ENCODE peak calls at places on chromosomes 16 and 17, in eight cellular contexts. One of them, this sample, is unnamed.

GRCh38 chr17:59810894-59811153 is 81.9 kb downstream of the TUBD1 start:
- DNase-seq in fibroblast of pulmonary artery: no peak
- DNase-seq in colonic mucosa: no peak
- DNase-seq in lower leg skin: no peak
- DNase-seq in tibial artery: no peak
- DNase-seq in right atrium auricular region: no peak
- DNase-seq in sigmoid colon: no peak
- DNase-seq in A673: no peak
- DNase-seq in this sample: no peak

GRCh38 chr16:15483857-15484256 is 49.5 kb downstream of the BMERB1 start:
- DNase-seq in fibroblast of pulmonary artery: no peak
- DNase-seq in colonic mucosa: no peak
- DNase-seq in lower leg skin: no peak
- DNase-seq in tibial artery: no peak
- DNase-seq in right atrium auricular region: peak; percentile 16
- DNase-seq in sigmoid colon: no peak
- DNase-seq in A673: no peak
- DNase-seq in this sample: no peak

GRCh38 chr17:42387221-42387657 is 1.0 kb downstream of the STAT3 start:
- DNase-seq in fibroblast of pulmonary artery: peak; percentile 95
- DNase-seq in colonic mucosa: peak; percentile 74
- DNase-seq in lower leg skin: no peak
- DNase-seq in tibial artery: no peak
- DNase-seq in right atrium auricular region: no peak
- DNase-seq in sigmoid colon: peak; percentile 58
- DNase-seq in A673: peak; percentile 72
- DNase-seq in this sample: no peak

GRCh38 chr16:81216706-81217105 is 21.8 kb upstream of the BCO1 start:
- DNase-seq in fibroblast of pulmonary artery: no peak
- DNase-seq in colonic mucosa: no peak
- DNase-seq in lower leg skin: no peak
- DNase-seq in tibial artery: no peak
- DNase-seq in right atrium auricular region: no peak
- DNase-seq in sigmoid colon: no peak
- DNase-seq in A673: no peak
- DNase-seq in this sample: no peak

GRCh38 chr16:27404163-27404823 is 2.3 kb downstream of the IL21R start:
- DNase-seq in fibroblast of pulmonary artery: no peak
- DNase-seq in colonic mucosa: no peak
- DNase-seq in lower leg skin: no peak
- DNase-seq in tibial artery: no peak
- DNase-seq in right atrium auricular region: no peak
- DNase-seq in sigmoid colon: no peak
- DNase-seq in A673: no peak
- DNase-seq in this sample: no peak

GRCh38 chr17:58899191-58899590 is 143.5 kb downstream of the PPM1E start:
- DNase-seq in fibroblast of pulmonary artery: no peak
- DNase-seq in colonic mucosa: no peak
- DNase-seq in lower leg skin: no peak
- DNase-seq in tibial artery: no peak
- DNase-seq in right atrium auricular region: no peak
- DNase-seq in sigmoid colon: no peak
- DNase-seq in A673: no peak
- DNase-seq in this sample: no peak

GRCh38 chr16:54503011-54503410 is 216.4 kb upstream of the IRX3 start:
- DNase-seq in fibroblast of pulmonary artery: peak; percentile 22
- DNase-seq in colonic mucosa: peak; percentile 38
- DNase-seq in lower leg skin: peak; percentile 88
- DNase-seq in tibial artery: no peak
- DNase-seq in right atrium auricular region: peak; percentile 79
- DNase-seq in sigmoid colon: no peak
- DNase-seq in A673: peak; percentile 50
- DNase-seq in this sample: no peak

GRCh38 chr17:78412403-78412802 is 34.0 kb downstream of the PGS1 start:
- DNase-seq in fibroblast of pulmonary artery: peak; percentile 36
- DNase-seq in colonic mucosa: no peak
- DNase-seq in lower leg skin: no peak
- DNase-seq in tibial artery: no peak
- DNase-seq in right atrium auricular region: no peak
- DNase-seq in sigmoid colon: no peak
- DNase-seq in A673: no peak
- DNase-seq in this sample: no peak

GRCh38 chr17:17326275-17326875 is 23.2 kb downstream of the NT5M start:
- DNase-seq in fibroblast of pulmonary artery: no peak
- DNase-seq in colonic mucosa: no peak
- DNase-seq in lower leg skin: no peak
- DNase-seq in tibial artery: no peak
- DNase-seq in right atrium auricular region: no peak
- DNase-seq in sigmoid colon: no peak
- DNase-seq in A673: no peak
- DNase-seq in this sample: no peak

DNA sequence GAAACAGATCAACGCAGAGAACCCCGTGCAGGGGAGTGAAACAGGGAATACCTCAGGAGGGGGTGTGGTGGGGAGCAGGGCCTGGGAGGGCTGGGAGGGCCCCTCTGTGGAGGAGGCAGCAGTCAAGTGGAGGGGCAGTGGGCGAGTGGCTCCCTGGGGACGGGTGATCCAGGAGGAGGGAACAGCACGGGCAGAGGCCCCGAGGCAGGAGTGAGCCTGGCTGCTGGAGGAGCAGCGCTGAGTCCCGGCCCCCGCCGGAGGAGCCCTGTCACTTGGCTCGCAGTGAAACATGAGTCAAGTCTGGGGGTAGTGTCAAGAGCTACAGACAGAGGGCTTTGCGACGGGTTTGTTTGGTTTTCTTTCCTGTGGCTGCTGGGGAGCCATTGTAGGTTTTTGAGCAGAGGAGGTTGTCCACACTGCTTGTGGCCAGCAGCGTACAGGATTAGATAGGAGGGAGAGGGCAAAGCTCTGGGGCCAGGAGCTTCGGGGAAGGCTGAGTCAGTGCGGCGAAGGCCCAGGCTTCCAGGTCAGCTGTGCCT is 115.7 kb upstream of the CIBAR2 start:
- DNase-seq in fibroblast of pulmonary artery: peak; percentile 67
- DNase-seq in colonic mucosa: no peak
- DNase-seq in lower leg skin: no peak
- DNase-seq in tibial artery: no peak
- DNase-seq in right atrium auricular region: no peak
- DNase-seq in sigmoid colon: peak; percentile 77
- DNase-seq in A673: peak; percentile 55
- DNase-seq in this sample: no peak
- TF ChIP-seq CTCF in fibroblast of pulmonary artery: peak; percentile 29
- TF ChIP-seq CTCF in colonic mucosa: no peak
- TF ChIP-seq CTCF in lower leg skin: no peak
- TF ChIP-seq CTCF in tibial artery: peak; percentile 11
- TF ChIP-seq CTCF in right atrium auricular region: no peak
- TF ChIP-seq CTCF in sigmoid colon: no peak
- TF ChIP-seq CTCF in A673: no peak
- TF ChIP-seq CTCF in this sample: no peak

GRCh38 chr17:57671546-57672204 is 73.4 kb downstream of the CCDC182 start:
- DNase-seq in fibroblast of pulmonary artery: peak; percentile 78
- DNase-seq in colonic mucosa: peak; percentile 55
- DNase-seq in lower leg skin: peak; percentile 92
- DNase-seq in tibial artery: peak; percentile 63
- DNase-seq in right atrium auricular region: peak; percentile 79
- DNase-seq in sigmoid colon: peak; percentile 89
- DNase-seq in A673: peak; percentile 82
- DNase-seq in this sample: peak; percentile 36
- H3K4me3 ChIP-seq in fibroblast of pulmonary artery: no peak overlapping the region
- H3K4me3 ChIP-seq in colonic mucosa: no peak overlapping the region
- H3K4me3 ChIP-seq in lower leg skin: no peak overlapping the region
- H3K4me3 ChIP-seq in tibial artery: no peak overlapping the region
- H3K4me3 ChIP-seq in right atrium auricular region: no peak overlapping the region
- H3K4me3 ChIP-seq in sigmoid colon: no peak overlapping the region
- H3K4me3 ChIP-seq in A673: no peak overlapping the region
- H3K4me3 ChIP-seq in this sample: no peak overlapping the region

DNA sequence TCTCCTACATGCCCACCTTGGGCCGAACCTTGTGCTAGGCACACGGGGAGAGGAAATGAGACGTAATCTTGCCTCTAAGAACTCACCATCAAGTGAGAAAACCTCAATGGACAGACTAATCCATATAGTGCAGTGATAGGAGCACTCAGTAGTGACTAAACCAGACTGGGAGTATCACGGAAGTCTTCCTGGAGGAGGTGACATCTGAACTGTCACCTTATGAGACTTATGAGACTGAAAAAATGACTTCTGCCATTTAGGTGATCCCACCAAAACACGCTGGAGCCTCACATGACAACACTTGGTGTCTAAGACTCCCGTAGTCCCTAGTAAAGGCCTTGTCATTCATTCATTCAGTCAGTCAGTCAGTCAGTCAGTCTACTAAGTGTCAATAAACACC is 27.3 kb upstream of the MRTFB start:
- DNase-seq in fibroblast of pulmonary artery: no peak
- DNase-seq in colonic mucosa: no peak
- DNase-seq in lower leg skin: no peak
- DNase-seq in tibial artery: no peak
- DNase-seq in right atrium auricular region: no peak
- DNase-seq in sigmoid colon: no peak
- DNase-seq in A673: no peak
- DNase-seq in this sample: no peak
- TF ChIP-seq CTCF in fibroblast of pulmonary artery: no peak
- TF ChIP-seq CTCF in colonic mucosa: no peak
- TF ChIP-seq CTCF in lower leg skin: no peak
- TF ChIP-seq CTCF in tibial artery: no peak
- TF ChIP-seq CTCF in right atrium auricular region: no peak
- TF ChIP-seq CTCF in sigmoid colon: no peak
- TF ChIP-seq CTCF in A673: no peak
- TF ChIP-seq CTCF in this sample: no peak

GRCh38 chr17:70134777-70135176 is 34.6 kb upstream of the KCNJ2 start:
- DNase-seq in fibroblast of pulmonary artery: no peak
- DNase-seq in colonic mucosa: no peak
- DNase-seq in lower leg skin: no peak
- DNase-seq in tibial artery: no peak
- DNase-seq in right atrium auricular region: no peak
- DNase-seq in sigmoid colon: no peak
- DNase-seq in A673: no peak
- DNase-seq in this sample: no peak

GRCh38 chr17:70136131-70136530 is 33.2 kb upstream of the KCNJ2 start:
- DNase-seq in fibroblast of pulmonary artery: no peak
- DNase-seq in colonic mucosa: peak; percentile 42
- DNase-seq in lower leg skin: no peak
- DNase-seq in tibial artery: no peak
- DNase-seq in right atrium auricular region: no peak
- DNase-seq in sigmoid colon: no peak
- DNase-seq in A673: no peak
- DNase-seq in this sample: no peak

GRCh38 chr17:70138309-70138865 is 30.9 kb upstream of the KCNJ2 start:
- DNase-seq in fibroblast of pulmonary artery: peak; percentile 14
- DNase-seq in colonic mucosa: no peak
- DNase-seq in lower leg skin: no peak
- DNase-seq in tibial artery: no peak
- DNase-seq in right atrium auricular region: no peak
- DNase-seq in sigmoid colon: no peak
- DNase-seq in A673: no peak
- DNase-seq in this sample: no peak

GRCh38 chr17:70139449-70139993 is 29.8 kb upstream of the KCNJ2 start:
- DNase-seq in fibroblast of pulmonary artery: no peak
- DNase-seq in colonic mucosa: peak; percentile 44
- DNase-seq in lower leg skin: no peak
- DNase-seq in tibial artery: no peak
- DNase-seq in right atrium auricular region: no peak
- DNase-seq in sigmoid colon: no peak
- DNase-seq in A673: no peak
- DNase-seq in this sample: no peak

GRCh38 chr17:70137451-70138230 is 31.7 kb upstream of the KCNJ2 start:
- DNase-seq in fibroblast of pulmonary artery: peak; percentile 96
- DNase-seq in colonic mucosa: peak; percentile 73
- DNase-seq in lower leg skin: peak; percentile 88
- DNase-seq in tibial artery: peak; percentile 82
- DNase-seq in right atrium auricular region: peak; percentile 82
- DNase-seq in sigmoid colon: peak; percentile 86
- DNase-seq in A673: peak; percentile 29
- DNase-seq in this sample: peak; percentile 57
- H3K4me3 ChIP-seq in fibroblast of pulmonary artery: peak overlapping the region; percentile 45
- H3K4me3 ChIP-seq in colonic mucosa: peak overlapping the region; percentile 11
- H3K4me3 ChIP-seq in lower leg skin: no peak overlapping the region
- H3K4me3 ChIP-seq in tibial artery: peak overlapping the region; percentile 51
- H3K4me3 ChIP-seq in right atrium auricular region: peak overlapping the region; percentile 39
- H3K4me3 ChIP-seq in sigmoid colon: peak overlapping the region; percentile 41
- H3K4me3 ChIP-seq in A673: peak overlapping the region; percentile 5
- H3K4me3 ChIP-seq in this sample: no peak overlapping the region

GRCh38 chr17:38604479-38605229 is 1.1 kb downstream of the SRCIN1 start:
- DNase-seq in fibroblast of pulmonary artery: no peak
- DNase-seq in colonic mucosa: no peak
- DNase-seq in lower leg skin: no peak
- DNase-seq in tibial artery: no peak
- DNase-seq in right atrium auricular region: no peak
- DNase-seq in sigmoid colon: no peak
- DNase-seq in A673: no peak
- DNase-seq in this sample: peak; percentile 42
- TF ChIP-seq CTCF in fibroblast of pulmonary artery: no peak
- TF ChIP-seq CTCF in colonic mucosa: no peak
- TF ChIP-seq CTCF in lower leg skin: no peak
- TF ChIP-seq CTCF in tibial artery: no peak
- TF ChIP-seq CTCF in right atrium auricular region: no peak
- TF ChIP-seq CTCF in sigmoid colon: no peak
- TF ChIP-seq CTCF in A673: peak; percentile 22
- TF ChIP-seq CTCF in this sample: peak; percentile 45

GRCh38 chr16:89243664-89244063 is 26.2 kb downstream of the ZNF778 start:
- DNase-seq in fibroblast of pulmonary artery: no peak
- DNase-seq in colonic mucosa: no peak
- DNase-seq in lower leg skin: no peak
- DNase-seq in tibial artery: no peak
- DNase-seq in right atrium auricular region: no peak
- DNase-seq in sigmoid colon: no peak
- DNase-seq in A673: no peak
- DNase-seq in this sample: no peak

GRCh38 chr16:89244754-89245153 is 27.3 kb downstream of the ZNF778 start:
- DNase-seq in fibroblast of pulmonary artery: no peak
- DNase-seq in colonic mucosa: no peak
- DNase-seq in lower leg skin: no peak
- DNase-seq in tibial artery: no peak
- DNase-seq in right atrium auricular region: no peak
- DNase-seq in sigmoid colon: no peak
- DNase-seq in A673: no peak
- DNase-seq in this sample: no peak

GRCh38 chr16:89246903-89247733 is 29.6 kb downstream of the ZNF778 start:
- DNase-seq in fibroblast of pulmonary artery: peak; percentile 88
- DNase-seq in colonic mucosa: peak; percentile 95
- DNase-seq in lower leg skin: peak; percentile 97
- DNase-seq in tibial artery: peak; percentile 64
- DNase-seq in right atrium auricular region: peak; percentile 84
- DNase-seq in sigmoid colon: peak; percentile 95
- DNase-seq in A673: peak; percentile 81
- DNase-seq in this sample: peak; percentile 81

GRCh38 chr16:89248196-89249005 is 30.9 kb downstream of the ZNF778 start:
- DNase-seq in fibroblast of pulmonary artery: no peak
- DNase-seq in colonic mucosa: no peak
- DNase-seq in lower leg skin: no peak
- DNase-seq in tibial artery: no peak
- DNase-seq in right atrium auricular region: no peak
- DNase-seq in sigmoid colon: no peak
- DNase-seq in A673: no peak
- DNase-seq in this sample: no peak

DNA sequence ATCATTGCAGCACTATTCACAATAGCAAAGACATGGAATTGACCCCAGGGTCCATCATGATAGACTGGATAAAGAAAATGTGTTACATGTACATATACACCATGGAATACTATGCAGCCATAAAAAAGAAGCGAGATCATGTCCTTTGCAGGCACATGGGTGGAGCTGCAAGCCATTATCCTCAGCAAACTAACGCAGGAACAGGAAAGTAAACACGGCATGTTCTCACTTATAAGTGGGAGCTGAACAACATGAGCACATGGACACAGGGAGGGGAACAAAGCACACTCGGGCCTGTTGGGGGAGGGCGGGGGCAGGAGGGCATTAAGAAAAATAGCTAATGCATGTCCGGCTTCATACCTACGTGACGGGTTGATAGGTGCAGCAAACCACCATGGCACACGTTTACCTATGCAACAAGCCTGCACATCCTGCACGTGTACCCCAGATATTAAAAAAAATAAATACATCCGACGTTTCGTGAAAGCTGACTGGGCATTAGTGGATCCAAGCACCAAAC is 28.9 kb downstream of the ZNF778 start:
- DNase-seq in fibroblast of pulmonary artery: no peak
- DNase-seq in colonic mucosa: no peak
- DNase-seq in lower leg skin: no peak
- DNase-seq in tibial artery: no peak
- DNase-seq in right atrium auricular region: no peak
- DNase-seq in sigmoid colon: no peak
- DNase-seq in A673: no peak
- DNase-seq in this sample: no peak
- H3K4me3 ChIP-seq in fibroblast of pulmonary artery: peak overlapping the region; percentile 45
- H3K4me3 ChIP-seq in colonic mucosa: peak overlapping the region; percentile 38
- H3K4me3 ChIP-seq in lower leg skin: no peak overlapping the region
- H3K4me3 ChIP-seq in tibial artery: peak overlapping the region; percentile 58
- H3K4me3 ChIP-seq in right atrium auricular region: peak overlapping the region; percentile 59
- H3K4me3 ChIP-seq in sigmoid colon: peak overlapping the region; percentile 54
- H3K4me3 ChIP-seq in A673: peak overlapping the region; percentile 55
- H3K4me3 ChIP-seq in this sample: no peak overlapping the region